ENCODE peak calls at places on chromosomes 1 and 21, in eight cellular contexts. B is dorsolateral prefrontal cortex; D is IMR-90; T is sigmoid colon; L is PC-9; O is trophoblast cell; I is esophagus squamous epithelium; N is effector memory CD4-positive, alpha-beta T cell. Q is an unnamed sample.

GRCh38 chr1:77412069-77412793 is 130.4 kb downstream of the AK5 start:
- DNase-seq in N (no peak), L (peak), D (peak), I (no peak), B (no peak), O (no peak), T (no peak), Q (no peak)

GRCh38 chr21:22209304-22209700 is 1211.1 kb downstream of the NCAM2 start:
- DNase-seq in D (no peak), O (no peak), L (no peak), T (no peak), N (no peak), I (no peak), B (no peak), Q (no peak)

GRCh38 chr1:31198150-31198549 is 41.5 kb downstream of the NKAIN1 start:
- DNase-seq in I (no peak), T (no peak), N (no peak), D (no peak), O (no peak), L (no peak), B (no peak), Q (no peak)

GRCh38 chr1:39576016-39576657 is 453 bp downstream of the PABPC4 start:
- DNase-seq in T (no peak), L (peak), O (peak), N (peak), B (peak), D (no peak), I (no peak), Q (peak)

GRCh38 chr21:29164330-29164942 is 34.0 kb downstream of the MAP3K7CL start:
- DNase-seq in T (no peak), D (peak), O (peak), N (no peak), L (no peak), B (no peak), I (no peak), Q (no peak)

GRCh38 chr1:154880651-154881050 is 10.6 kb upstream of the KCNN3 start:
- DNase-seq in O (no peak), N (no peak), I (no peak), B (no peak), L (no peak), T (peak), D (no peak), Q (no peak)

GRCh38 chr1:27773732-27774445 is 870 bp downstream of the STX12 start:
- DNase-seq in L (no peak), O (no peak), D (peak), B (no peak), T (no peak), N (no peak), I (no peak), Q (no peak)

GRCh38 chr21:45640888-45641479 is 2.5 kb upstream of the PCBP3 start:
- DNase-seq in T (no peak), B (no peak), N (peak), D (peak), L (no peak), I (no peak), O (no peak), Q (no peak)

GRCh38 chr1:16215882-16216753 is 3.7 kb upstream of the ARHGEF19 start:
- DNase-seq in N (peak), T (peak), I (peak), O (peak), D (peak), L (peak), B (peak), Q (peak)

GRCh38 chr1:21935891-21936365 is 1.2 kb downstream of the HSPG2 start:
- DNase-seq in D (no peak), I (no peak), O (no peak), L (peak), T (peak), B (no peak), N (no peak), Q (no peak)

GRCh38 chr21:43654806-43655489 is 4.3 kb downstream of the HSF2BP start:
- DNase-seq in N (no peak), D (peak), T (no peak), I (no peak), L (peak), O (no peak), B (no peak), Q (no peak)

GRCh38 chr1:5933676-5934057 is 58.6 kb downstream of the NPHP4 start:
- DNase-seq in I (no peak), N (no peak), L (no peak), T (no peak), B (no peak), O (no peak), D (peak), Q (no peak)

GRCh38 chr21:31158789-31159581 is 120.7 kb upstream of the KRTAP19-8 start:
- DNase-seq in T (no peak), D (peak), L (no peak), I (no peak), O (no peak), N (no peak), B (no peak), Q (no peak)

GRCh38 chr1:8423134-8423701 is 105.3 kb downstream of the SLC45A1 start:
- DNase-seq in D (no peak), I (no peak), L (no peak), B (peak), T (peak), N (peak), O (no peak), Q (no peak)

GRCh38 chr1:199121047-199121446 is 482.2 kb downstream of the PTPRC start:
- DNase-seq in O (no peak), T (no peak), L (no peak), N (no peak), I (no peak), B (no peak), D (no peak), Q (no peak)

GRCh38 chr1:199122532-199123311 is 483.9 kb downstream of the PTPRC start:
- DNase-seq in L (no peak), D (peak), B (no peak), N (no peak), T (no peak), I (no peak), O (no peak), Q (no peak)

GRCh38 chr1:199124351-199124750 is 485.5 kb downstream of the PTPRC start:
- DNase-seq in L (no peak), B (no peak), T (no peak), I (no peak), D (peak), N (no peak), O (no peak), Q (no peak)

GRCh38 chr1:199123615-199124014 is 484.8 kb downstream of the PTPRC start:
- DNase-seq in L (no peak), B (no peak), N (no peak), T (no peak), D (peak), O (peak), I (no peak), Q (no peak)

DNA sequence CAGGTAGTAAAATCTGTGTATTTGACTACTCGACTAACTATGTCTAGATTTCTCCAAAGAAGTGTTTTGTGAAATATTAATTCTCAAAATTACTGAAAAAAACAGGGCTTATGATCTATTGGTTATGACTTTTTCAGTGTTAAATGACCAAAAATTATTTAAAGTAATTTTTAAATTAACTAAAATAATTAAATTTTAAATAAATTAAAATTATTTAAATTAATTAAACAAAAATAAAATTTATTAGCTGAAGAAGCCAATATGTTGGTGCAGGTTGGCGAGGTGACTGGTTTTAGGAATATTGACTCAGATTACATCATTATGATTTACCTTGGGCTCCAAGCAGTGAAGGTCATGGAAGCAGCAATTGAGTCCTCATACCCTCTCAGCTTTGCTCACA is 483.2 kb downstream of the PTPRC start:
- DNase-seq in B (no peak), O (no peak), I (no peak), T (no peak), N (no peak), D (no peak), L (no peak), Q (no peak)
- H3K27ac ChIP-seq in B (no peak), O (no peak), I (no peak), T (no peak), N (no peak), D (no peak), L (no peak), Q (no peak)

DNA sequence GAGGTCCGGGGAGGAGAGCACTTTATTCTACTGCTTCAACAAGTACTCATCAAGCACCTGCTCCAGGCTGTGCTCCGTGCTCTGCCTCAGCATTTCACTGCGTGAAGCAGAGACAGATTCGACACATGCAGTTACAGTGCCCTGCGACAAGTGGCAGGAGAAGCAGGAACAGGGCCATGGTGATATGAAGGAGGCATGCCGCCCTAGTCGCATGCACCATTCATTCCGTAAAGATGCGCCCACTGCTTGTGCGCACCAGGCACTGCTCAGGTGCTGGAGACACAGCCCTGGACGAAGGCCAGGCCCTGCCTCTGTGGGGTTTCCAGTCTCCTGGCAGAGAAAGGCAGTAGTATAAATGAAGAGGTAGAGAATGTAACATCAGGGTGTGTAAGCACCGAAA is 206.6 kb downstream of the HIVEP3 start:
- DNase-seq in T (no peak), I (no peak), D (no peak), B (no peak), L (no peak), N (no peak), O (no peak), Q (no peak)
- H3K27ac ChIP-seq in T (no peak), I (no peak), D (no peak), B (no peak), L (no peak), N (no peak), O (no peak), Q (no peak)

GRCh38 chr1:83692524-83693336 is 306.2 kb downstream of the TTLL7 start:
- DNase-seq in L (peak), O (peak), N (no peak), D (peak), I (no peak), B (no peak), T (no peak), Q (peak)
- H3K27ac ChIP-seq in L (no peak), O (peak), N (no peak), D (no peak), I (peak), B (peak), T (no peak), Q (no peak)

GRCh38 chr1:82565146-82565545 is 764.4 kb downstream of the ADGRL2 start:
- DNase-seq in D (peak), T (no peak), O (peak), I (no peak), B (no peak), N (no peak), L (peak), Q (no peak)

GRCh38 chr1:82562448-82562847 is 761.7 kb downstream of the ADGRL2 start:
- DNase-seq in D (no peak), T (no peak), I (no peak), B (no peak), N (no peak), O (no peak), L (no peak), Q (no peak)

GRCh38 chr1:82567308-82567707 is 766.6 kb downstream of the ADGRL2 start:
- DNase-seq in O (no peak), N (no peak), T (no peak), D (no peak), I (no peak), L (no peak), B (no peak), Q (no peak)

GRCh38 chr1:82564338-82564737 is 763.6 kb downstream of the ADGRL2 start:
- DNase-seq in T (no peak), D (no peak), L (no peak), B (no peak), I (no peak), N (no peak), O (no peak), Q (peak)

DNA sequence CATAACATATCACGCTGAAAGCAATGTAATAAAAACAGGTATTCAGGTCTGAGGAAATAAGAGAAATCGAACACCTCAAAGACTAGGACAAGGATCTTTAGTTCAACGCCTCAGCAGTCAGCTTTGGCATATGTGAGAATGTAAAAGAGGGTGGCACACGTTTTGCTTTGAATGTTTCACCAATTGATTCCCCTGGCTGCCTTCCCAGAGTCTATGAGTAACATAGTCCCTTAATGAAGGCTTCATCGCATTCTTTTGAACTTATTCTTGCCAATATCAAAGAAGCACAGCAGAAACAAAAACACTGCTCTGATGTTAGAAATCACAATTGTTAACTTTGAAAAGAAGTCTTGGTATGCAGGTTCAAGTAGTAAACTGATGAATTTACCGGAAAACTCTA is 764.8 kb downstream of the ADGRL2 start:
- DNase-seq in T (no peak), D (peak), O (no peak), N (no peak), B (no peak), I (no peak), L (peak), Q (no peak)
- H3K27ac ChIP-seq in T (peak), D (no peak), O (no peak), N (no peak), B (no peak), I (no peak), L (no peak), Q (no peak)

Q was measured in testis.